ENCODE peak calls at places on chromosomes 16 and 17, in ten cellular contexts. E is fibroblast of lung, U is HFF-Myc, S is upper lobe of right lung, Y is thoracic aorta, O is heart left ventricle, R is GM06990, N is left ventricle myocardium inferior, Z is HAP-1, I is A549. F is an unnamed sample.

GRCh38 chr16:47565454-47565853 is 104.3 kb downstream of the PHKB start:
- DNase-seq in E (peak), U (peak), S (peak), Y (peak), O (peak), R (no peak), N (peak), Z (no peak), I (peak), F (peak)

GRCh38 chr17:48351916-48352332 is 78.1 kb downstream of the SKAP1 start:
- DNase-seq in E (peak), U (peak), S (no peak), Y (no peak), O (no peak), R (no peak), N (no peak), Z (peak), I (peak), F (no peak)

GRCh38 chr17:73900516-73900915 is 256.3 kb upstream of the SDK2 start:
- DNase-seq in E (no peak), U (no peak), S (no peak), Y (no peak), O (no peak), R (no peak), N (no peak), Z (no peak), I (no peak), F (no peak)

GRCh38 chr17:35460354-35460851 is 11.8 kb upstream of the SLFN13 start:
- DNase-seq in E (no peak), U (no peak), S (peak), Y (no peak), O (peak), R (peak), N (peak), Z (no peak), I (peak), F (no peak)

GRCh38 chr16:3165111-3165822 is 22.7 kb upstream of the OR1F1 start:
- DNase-seq in E (no peak), U (no peak), S (no peak), Y (no peak), O (no peak), R (no peak), N (no peak), Z (no peak), I (no peak), F (no peak)

GRCh38 chr17:49494937-49495841 is at the start of gene NGFR:
- DNase-seq in E (peak), U (no peak), S (no peak), Y (no peak), O (peak), R (peak), N (peak), Z (peak), I (no peak), F (peak)

GRCh38 chr17:28154242-28154641 is 111.8 kb downstream of the NLK start:
- DNase-seq in E (no peak), U (no peak), S (no peak), Y (no peak), O (no peak), R (no peak), N (no peak), Z (no peak), I (peak), F (no peak)

GRCh38 chr16:57773680-57774295 is 28.5 kb downstream of the KIFC3 start:
- DNase-seq in E (peak), U (no peak), S (peak), Y (no peak), O (no peak), R (no peak), N (peak), Z (no peak), I (no peak), F (no peak)

GRCh38 chr17:78127888-78128615 is 503 bp downstream of the TMC6 start:
- DNase-seq in E (no peak), U (no peak), S (peak), Y (no peak), O (no peak), R (peak), N (no peak), Z (no peak), I (no peak), F (no peak)

GRCh38 chr17:48907713-48908046 is 527 bp upstream of the UBE2Z start:
- DNase-seq in E (peak), U (no peak), S (no peak), Y (no peak), O (no peak), R (no peak), N (no peak), Z (peak), I (peak), F (no peak)

GRCh38 chr17:82098939-82099765 is 1.1 kb upstream of the FASN start:
- DNase-seq in E (no peak), U (no peak), S (no peak), Y (no peak), O (no peak), R (peak), N (no peak), Z (no peak), I (no peak), F (no peak)

GRCh38 chr16:30867747-30868146 is 26.1 kb downstream of the BCL7C start:
- DNase-seq in E (no peak), U (no peak), S (no peak), Y (no peak), O (no peak), R (no peak), N (no peak), Z (peak), I (peak), F (no peak)

GRCh38 chr17:76000016-76000754 is 470 bp upstream of the CDK3 start:
- DNase-seq in E (no peak), U (no peak), S (no peak), Y (no peak), O (no peak), R (peak), N (no peak), Z (no peak), I (peak), F (peak)

GRCh38 chr17:21124096-21124495 is 2.7 kb upstream of the DHRS7B start:
- DNase-seq in E (no peak), U (no peak), S (no peak), Y (no peak), O (no peak), R (no peak), N (no peak), Z (no peak), I (no peak), F (no peak)

GRCh38 chr17:77493901-77494663 is 353.3 kb downstream of the SEC14L1 start:
- DNase-seq in E (no peak), U (no peak), S (peak), Y (no peak), O (no peak), R (peak), N (no peak), Z (no peak), I (no peak), F (no peak)

GRCh38 chr17:78672880-78673371 is 95.7 kb upstream of the DNAH17 start:
- DNase-seq in E (no peak), U (no peak), S (peak), Y (no peak), O (no peak), R (no peak), N (no peak), Z (no peak), I (peak), F (peak)

GRCh38 chr17:78954684-78955083 is 25.0 kb downstream of the LGALS3BP start:
- DNase-seq in E (no peak), U (no peak), S (no peak), Y (no peak), O (no peak), R (no peak), N (no peak), Z (no peak), I (no peak), F (no peak)

GRCh38 chr16:85989863-85990643 is 91.1 kb downstream of the IRF8 start:
- DNase-seq in E (no peak), U (no peak), S (no peak), Y (no peak), O (no peak), R (no peak), N (no peak), Z (no peak), I (no peak), F (no peak)

GRCh38 chr17:44110011-44110686 is 13.3 kb downstream of the HDAC5 start:
- DNase-seq in E (no peak), U (no peak), S (no peak), Y (no peak), O (no peak), R (no peak), N (no peak), Z (no peak), I (no peak), F (no peak)

GRCh38 chr17:21551081-21551881 is 141.0 kb upstream of the KCNJ18 start:
- DNase-seq in E (peak), U (peak), S (peak), Y (peak), O (peak), R (peak), N (peak), Z (peak), I (peak), F (peak)

GRCh38 chr17:80698297-80698696 is 153.7 kb downstream of the RPTOR start:
- DNase-seq in E (no peak), U (no peak), S (no peak), Y (no peak), O (no peak), R (no peak), N (no peak), Z (peak), I (no peak), F (no peak)

GRCh38 chr17:32609085-32609484 is 122.3 kb downstream of the CDK5R1 start:
- DNase-seq in E (peak), U (no peak), S (peak), Y (no peak), O (peak), R (peak), N (peak), Z (no peak), I (peak), F (peak)

GRCh38 chr16:71216714-71217113 is 13.8 kb downstream of the HYDIN start:
- DNase-seq in E (no peak), U (no peak), S (no peak), Y (no peak), O (no peak), R (no peak), N (no peak), Z (no peak), I (no peak), F (no peak)

GRCh38 chr17:45984368-45984767 is 14.7 kb upstream of the STH start:
- DNase-seq in E (no peak), U (no peak), S (no peak), Y (no peak), O (no peak), R (no peak), N (no peak), Z (no peak), I (no peak), F (no peak)

GRCh38 chr17:7295230-7296180 is 1.1 kb upstream of the YBX2 start:
- DNase-seq in E (no peak), U (no peak), S (no peak), Y (no peak), O (no peak), R (no peak), N (no peak), Z (no peak), I (no peak), F (no peak)

GRCh38 chr17:4679652-4680051 is 24.3 kb downstream of the PELP1 start:
- DNase-seq in E (peak), U (peak), S (no peak), Y (no peak), O (no peak), R (no peak), N (no peak), Z (no peak), I (peak), F (peak)

GRCh38 chr17:45440161-45440859 is 7.6 kb upstream of the ARHGAP27 start:
- DNase-seq in E (peak), U (no peak), S (peak), Y (no peak), O (no peak), R (no peak), N (no peak), Z (no peak), I (peak), F (no peak)

GRCh38 chr17:40168262-40168832 is 8.9 kb upstream of the RAPGEFL1 start:
- DNase-seq in E (peak), U (peak), S (peak), Y (no peak), O (peak), R (no peak), N (no peak), Z (peak), I (peak), F (no peak)

GRCh38 chr17:19630035-19630434 is 18.5 kb upstream of the ALDH3A2 start:
- DNase-seq in E (no peak), U (no peak), S (no peak), Y (no peak), O (no peak), R (no peak), N (no peak), Z (no peak), I (no peak), F (no peak)

DNA sequence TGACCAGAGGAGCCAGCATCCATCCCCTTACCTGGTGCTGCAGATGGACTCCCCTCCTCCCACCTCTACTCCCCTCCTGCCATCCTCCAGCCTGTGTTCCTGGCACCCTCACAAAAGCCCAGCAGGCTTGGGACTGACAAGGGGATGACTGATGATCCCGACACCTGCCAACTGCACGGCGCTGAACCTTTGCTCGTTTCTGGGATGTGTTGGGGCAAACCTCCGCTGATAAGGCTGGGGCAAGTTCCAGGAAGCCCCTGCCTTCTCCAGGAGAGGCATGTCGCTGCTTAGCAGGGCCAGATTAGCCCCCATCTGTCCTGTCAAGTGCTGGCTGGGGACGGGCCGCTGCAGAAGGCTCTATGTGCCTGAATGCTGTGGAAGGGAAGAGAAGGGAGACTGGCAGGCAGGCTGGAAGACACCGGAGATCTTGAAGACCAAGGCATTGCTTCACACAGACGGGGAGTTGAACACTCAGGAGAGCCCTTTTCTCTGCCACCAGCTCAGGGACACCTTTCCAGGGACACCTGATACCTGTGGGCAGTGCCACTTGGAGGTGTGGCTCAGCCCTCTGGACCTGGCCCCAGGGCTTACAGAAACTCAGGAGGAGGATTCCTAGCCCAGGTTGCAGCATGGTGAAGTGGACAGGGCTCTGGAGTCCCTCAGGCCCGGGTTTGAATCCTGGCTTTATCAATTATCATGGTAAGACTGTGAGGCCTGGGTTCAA is 973 bp upstream of the KRT15 start:
- DNase-seq in E (no peak), U (no peak), S (no peak), Y (no peak), O (no peak), R (no peak), N (no peak), Z (no peak), I (no peak), F (peak)
- H3K4me3 ChIP-seq in E (no peak), U (no peak), S (no peak), Y (no peak), O (no peak), R (no peak), N (no peak), Z (no peak), I (no peak), F (no peak)

GRCh38 chr17:66580601-66581385 is 254.1 kb upstream of the CACNG5 start:
- DNase-seq in E (no peak), U (peak), S (no peak), Y (no peak), O (no peak), R (no peak), N (no peak), Z (no peak), I (no peak), F (peak)
- H3K4me3 ChIP-seq in E (no peak), U (no peak), S (no peak), Y (peak), O (no peak), R (no peak), N (peak), Z (no peak), I (no peak), F (no peak)

GRCh38 chr16:397736-398332 is 835 bp downstream of the NME4 start:
- DNase-seq in E (peak), U (peak), S (peak), Y (no peak), O (peak), R (peak), N (peak), Z (peak), I (peak), F (peak)
- H3K4me3 ChIP-seq in E (peak), U (peak), S (no peak), Y (peak), O (peak), R (no peak), N (peak), Z (peak), I (peak), F (no peak)

GRCh38 chr17:55266958-55267688 is 2.4 kb downstream of the HLF start:
- DNase-seq in E (no peak), U (no peak), S (no peak), Y (no peak), O (no peak), R (no peak), N (no peak), Z (no peak), I (no peak), F (no peak)

GRCh38 chr17:55269894-55270293 is 5.1 kb downstream of the HLF start:
- DNase-seq in E (no peak), U (no peak), S (no peak), Y (no peak), O (no peak), R (no peak), N (no peak), Z (no peak), I (no peak), F (no peak)

GRCh38 chr17:55271223-55271571 is 6.4 kb downstream of the HLF start:
- DNase-seq in E (no peak), U (no peak), S (no peak), Y (no peak), O (no peak), R (no peak), N (no peak), Z (no peak), I (no peak), F (no peak)

GRCh38 chr17:55267777-55268648 is 3.3 kb downstream of the HLF start:
- DNase-seq in E (no peak), U (no peak), S (no peak), Y (no peak), O (no peak), R (peak), N (no peak), Z (no peak), I (no peak), F (no peak)

GRCh38 chr17:55268649-55269480 is 4.1 kb downstream of the HLF start:
- DNase-seq in E (no peak), U (no peak), S (no peak), Y (no peak), O (no peak), R (no peak), N (no peak), Z (no peak), I (no peak), F (no peak)
- H3K4me3 ChIP-seq in E (no peak), U (no peak), S (peak), Y (peak), O (no peak), R (no peak), N (peak), Z (no peak), I (no peak), F (no peak)

DNA sequence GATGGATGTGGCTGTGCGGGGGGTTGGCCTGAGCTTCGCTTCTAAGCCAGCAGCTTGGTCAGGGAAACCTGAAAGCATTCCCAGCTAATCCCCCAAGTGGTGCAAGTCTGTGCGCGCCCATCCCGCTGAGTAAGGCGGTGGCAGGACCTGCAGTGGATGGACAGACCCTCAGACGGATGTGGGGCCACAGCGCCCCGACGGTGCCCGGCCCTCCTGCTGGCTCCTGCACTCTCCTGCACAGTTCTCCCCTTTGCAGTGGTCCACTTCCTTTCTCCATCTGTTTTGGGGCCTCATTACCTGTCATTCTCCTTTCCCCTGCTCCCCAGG is 2.3 kb downstream of the ATP2A1 start:
- DNase-seq in E (no peak), U (no peak), S (no peak), Y (no peak), O (no peak), R (no peak), N (no peak), Z (no peak), I (no peak), F (no peak)
- H3K4me3 ChIP-seq in E (no peak), U (no peak), S (no peak), Y (peak), O (peak), R (no peak), N (peak), Z (no peak), I (no peak), F (peak)

DNA sequence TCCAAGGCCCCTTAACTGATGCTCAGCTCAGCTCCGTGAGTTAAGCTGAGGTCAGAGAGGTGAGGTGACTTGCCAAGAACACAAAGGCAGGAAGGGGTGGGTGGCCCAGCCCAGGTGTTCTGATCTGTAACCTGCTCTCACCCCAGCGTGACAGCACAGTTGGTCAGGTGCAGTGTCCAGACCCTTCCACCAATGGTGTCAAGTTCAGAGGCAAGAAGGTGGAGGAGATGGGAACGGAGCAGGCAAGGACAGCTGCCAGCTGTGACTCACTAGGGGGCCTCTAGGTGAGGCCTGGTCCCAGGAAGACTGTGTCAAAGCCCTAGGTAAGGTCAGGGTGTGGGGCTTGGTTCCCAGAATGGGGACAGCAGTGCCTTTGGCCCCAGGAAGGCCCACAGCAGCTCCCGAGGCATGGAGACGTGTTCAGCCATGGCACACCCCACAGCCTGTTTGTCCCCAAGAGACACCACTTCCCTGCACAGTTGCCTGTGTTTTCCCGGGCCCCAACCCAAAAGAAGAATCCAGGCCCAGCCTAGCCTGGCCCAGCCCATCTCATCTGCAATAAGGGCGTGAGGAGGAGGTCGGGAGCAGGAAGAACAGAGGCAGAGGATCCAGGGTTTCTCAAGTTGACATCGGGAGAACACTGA is 7.2 kb downstream of the WFIKKN2 start:
- DNase-seq in E (no peak), U (no peak), S (no peak), Y (no peak), O (no peak), R (no peak), N (no peak), Z (no peak), I (no peak), F (no peak)
- H3K4me3 ChIP-seq in E (no peak), U (no peak), S (no peak), Y (no peak), O (no peak), R (no peak), N (no peak), Z (no peak), I (no peak), F (no peak)